ENCODE peak calls at places on chromosome 17, in six cellular contexts. J, O, X, T, L and F are unnamed samples.

GRCh38 chr17:6261496-6261895 is 173.4 kb downstream of the AIPL1 start:
- DNase-seq in J (no peak), O (no peak), X (no peak), T (no peak), L (no peak), F (no peak)

GRCh38 chr17:66934040-66934439 is 30.5 kb upstream of the CACNG4 start:
- DNase-seq in J (no peak), O (no peak), X (no peak), T (peak), L (no peak), F (no peak)

GRCh38 chr17:37259030-37259735 is 116.6 kb upstream of the C17orf78 start:
- DNase-seq in J (peak), O (no peak), X (no peak), T (no peak), L (no peak), F (no peak)

GRCh38 chr17:43966276-43966675 is 12.5 kb upstream of the PYY start:
- DNase-seq in J (no peak), O (no peak), X (no peak), T (no peak), L (no peak), F (no peak)

GRCh38 chr17:79188048-79188447 is 113.4 kb downstream of the ENGASE start:
- DNase-seq in J (peak), O (no peak), X (no peak), T (peak), L (no peak), F (no peak)

GRCh38 chr17:76145231-76146052 is 4.4 kb upstream of the FOXJ1 start:
- DNase-seq in J (no peak), O (no peak), X (no peak), T (peak), L (no peak), F (no peak)

GRCh38 chr17:73646409-73647305 is 2.4 kb upstream of the SDK2 start:
- DNase-seq in J (peak), O (peak), X (no peak), T (peak), L (no peak), F (no peak)

GRCh38 chr17:69733171-69734014 is 318.9 kb downstream of the MAP2K6 start:
- DNase-seq in J (peak), O (no peak), X (peak), T (no peak), L (peak), F (peak)

GRCh38 chr17:82496529-82497434 is 22.8 kb upstream of the FOXK2 start:
- DNase-seq in J (peak), O (peak), X (peak), T (peak), L (peak), F (peak)

GRCh38 chr17:21295036-21295952 is 10.8 kb downstream of the MAP2K3 start:
- DNase-seq in J (no peak), O (no peak), X (no peak), T (no peak), L (peak), F (no peak)

GRCh38 chr17:22202702-22203101 is 510.4 kb downstream of the KCNJ18 start:
- DNase-seq in J (no peak), O (no peak), X (no peak), T (no peak), L (no peak), F (no peak)

GRCh38 chr17:47983492-47984223 is 12.7 kb downstream of the CDK5RAP3 start:
- DNase-seq in J (no peak), O (no peak), X (no peak), T (no peak), L (no peak), F (no peak)

GRCh38 chr17:38667099-38667786 is 7.5 kb downstream of the EPOP start:
- DNase-seq in J (peak), O (peak), X (peak), T (peak), L (peak), F (no peak)

GRCh38 chr17:52106070-52106469 is 52.4 kb downstream of the CA10 start:
- DNase-seq in J (no peak), O (no peak), X (no peak), T (no peak), L (no peak), F (no peak)

GRCh38 chr17:30600830-30601494 is 123.8 kb downstream of the GOSR1 start:
- DNase-seq in J (peak), O (no peak), X (no peak), T (no peak), L (no peak), F (no peak)

GRCh38 chr17:58965221-58965620 is 141.5 kb downstream of the TRIM37 start:
- DNase-seq in J (no peak), O (no peak), X (no peak), T (no peak), L (no peak), F (no peak)

GRCh38 chr17:78890111-78890897 is 12.7 kb downstream of the CEP295NL start:
- DNase-seq in J (no peak), O (no peak), X (no peak), T (no peak), L (peak), F (peak)

GRCh38 chr17:80504671-80505413 is 28.4 kb upstream of the NPTX1 start:
- DNase-seq in J (peak), O (no peak), X (no peak), T (no peak), L (no peak), F (no peak)

GRCh38 chr17:29215717-29216116 is 30.9 kb upstream of the CRYBA1 start:
- DNase-seq in J (no peak), O (no peak), X (no peak), T (peak), L (no peak), F (no peak)

GRCh38 chr17:77423589-77424451 is 283.1 kb downstream of the SEC14L1 start:
- DNase-seq in J (peak), O (no peak), X (peak), T (no peak), L (peak), F (peak)

GRCh38 chr17:17028059-17028877 is 14.0 kb upstream of the MPRIP start:
- DNase-seq in J (peak), O (peak), X (no peak), T (peak), L (peak), F (peak)

GRCh38 chr17:75516619-75517276 is 420 bp downstream of the TSEN54 start:
- DNase-seq in J (no peak), O (no peak), X (no peak), T (peak), L (no peak), F (no peak)

GRCh38 chr17:82250868-82251500 is 22.1 kb downstream of the SLC16A3 start:
- DNase-seq in J (no peak), O (no peak), X (no peak), T (no peak), L (no peak), F (no peak)

GRCh38 chr17:76240461-76241204 is at the start of gene RNF157:
- DNase-seq in J (peak), O (no peak), X (no peak), T (peak), L (peak), F (no peak)

GRCh38 chr17:31128241-31128640 is 33.5 kb downstream of the NF1 start:
- DNase-seq in J (no peak), O (no peak), X (no peak), T (no peak), L (no peak), F (no peak)

GRCh38 chr17:14622622-14623101 is 321.8 kb downstream of the HS3ST3B1 start:
- DNase-seq in J (no peak), O (no peak), X (no peak), T (no peak), L (no peak), F (no peak)

GRCh38 chr17:72558971-72559476 is 438.2 kb downstream of the SOX9 start:
- DNase-seq in J (no peak), O (no peak), X (no peak), T (no peak), L (no peak), F (no peak)

GRCh38 chr17:50916708-50917417 is 50.7 kb upstream of the TOB1 start:
- DNase-seq in J (no peak), O (no peak), X (no peak), T (peak), L (no peak), F (no peak)

GRCh38 chr17:82060001-82060380 is 5.6 kb downstream of the DUS1L start:
- DNase-seq in J (no peak), O (no peak), X (no peak), T (no peak), L (no peak), F (no peak)

GRCh38 chr17:82236142-82236971 is 7.5 kb downstream of the SLC16A3 start:
- DNase-seq in J (no peak), O (peak), X (no peak), T (peak), L (no peak), F (no peak)